ENCODE peak calls at places on chromosome 17, in nine cellular contexts. G is dorsolateral prefrontal cortex; B is hippocampal formation; U is uterus; J is EH; Y is HFF-Myc; Q is right cardiac atrium; N is stimulated activated CD8-positive, alpha-beta memory T cell treated with anti-CD3 and anti-CD28 coated beads, Interleukin-2, amount 100 ng/mL, for 48 hours; E is nephron progenitor cell. X is an unnamed sample.

GRCh38 chr17:48530208-48530886 is 464 bp downstream of the HOXB1 start:
- DNase-seq in E (peak), J (no peak), N (no peak), B (no peak), Q (no peak), U (no peak), Y (no peak), G (no peak), X (no peak)

GRCh38 chr17:50976951-50977472 is 110.9 kb upstream of the TOB1 start:
- DNase-seq in Q (no peak), J (peak), G (no peak), E (no peak), N (no peak), U (no peak), Y (no peak), B (no peak), X (no peak)

GRCh38 chr17:9470171-9470570 is 105.4 kb downstream of the STX8 start:
- DNase-seq in B (no peak), N (no peak), U (no peak), G (no peak), J (no peak), Q (no peak), Y (peak), E (no peak), X (no peak)

GRCh38 chr17:27650836-27651235 is 19.8 kb downstream of the LGALS9 start:
- DNase-seq in Q (peak), U (no peak), Y (no peak), B (no peak), E (no peak), J (no peak), G (no peak), N (no peak), X (no peak)

GRCh38 chr17:76382305-76382802 is 2.1 kb upstream of the SPHK1 start:
- DNase-seq in J (peak), E (peak), Y (no peak), B (no peak), G (no peak), Q (peak), N (peak), U (no peak), X (peak)

GRCh38 chr17:652310-652709 is 62.3 kb downstream of the VPS53 start:
- DNase-seq in Q (peak), B (peak), U (peak), Y (no peak), E (no peak), N (no peak), J (no peak), G (peak), X (no peak)

GRCh38 chr17:45771473-45771959 is 12.6 kb upstream of the CRHR1 start:
- DNase-seq in J (no peak), N (no peak), G (no peak), U (no peak), Y (no peak), B (no peak), Q (no peak), E (no peak), X (no peak)

GRCh38 chr17:60539807-60540206 is 13.8 kb upstream of the APPBP2 start:
- DNase-seq in J (no peak), Y (no peak), B (no peak), Q (no peak), U (no peak), N (no peak), E (no peak), G (no peak), X (no peak)

GRCh38 chr17:77445030-77445907 is 304.5 kb downstream of the SEC14L1 start:
- DNase-seq in B (no peak), J (peak), U (peak), Y (no peak), E (no peak), N (peak), G (peak), Q (peak), X (no peak)

GRCh38 chr17:80175411-80175810 is 5.6 kb downstream of the CARD14 start:
- DNase-seq in B (no peak), U (no peak), G (no peak), J (peak), Y (no peak), Q (no peak), N (no peak), E (no peak), X (peak)

GRCh38 chr17:71157297-71157696 is 963.5 kb upstream of the SOX9 start:
- DNase-seq in J (no peak), G (no peak), N (no peak), U (no peak), Y (no peak), E (no peak), Q (no peak), B (no peak), X (no peak)

GRCh38 chr17:9021985-9022552 is 759 bp downstream of the NTN1 start:
- DNase-seq in Q (peak), Y (no peak), G (no peak), J (peak), E (peak), N (no peak), U (peak), B (no peak), X (peak)

X was measured in ELR.